ENCODE peak calls at places on chromosome 9, in seven cellular contexts. F is bronchial epithelial cell, N is GM13977, Q is heart right ventricle, S is heart left ventricle, C is foreskin fibroblast, Y is tibial nerve. T is an unnamed sample.

GRCh38 chr9:1005043-1005667 is 28.7 kb downstream of the DMRT3 start:
- DNase-seq in F (peak), N (peak), Q (no peak), S (no peak), C (peak), Y (peak), T (no peak)

GRCh38 chr9:116843863-116844620 is 156.9 kb downstream of the TRIM32 start:
- DNase-seq in F (peak), N (no peak), Q (no peak), S (no peak), C (no peak), Y (no peak), T (no peak)

GRCh38 chr9:16039988-16040761 is 487.3 kb downstream of the CCDC171 start:
- DNase-seq in F (no peak), N (no peak), Q (no peak), S (no peak), C (no peak), Y (no peak), T (no peak)

GRCh38 chr9:114057161-114057560 is 20.9 kb downstream of the AMBP start:
- DNase-seq in F (no peak), N (no peak), Q (no peak), S (no peak), C (no peak), Y (no peak), T (no peak)

GRCh38 chr9:136172412-136173079 is 32.4 kb downstream of the LHX3 start:
- DNase-seq in F (no peak), N (no peak), Q (no peak), S (peak), C (no peak), Y (no peak), T (no peak)

GRCh38 chr9:120324996-120325642 is 254.8 kb downstream of the CDK5RAP2 start:
- DNase-seq in F (no peak), N (no peak), Q (no peak), S (no peak), C (no peak), Y (no peak), T (no peak)

GRCh38 chr9:68706579-68707201 is 1.6 kb downstream of the PIP5K1B start:
- DNase-seq in F (no peak), N (peak), Q (no peak), S (no peak), C (no peak), Y (no peak), T (no peak)

GRCh38 chr9:127858041-127858512 is 3.6 kb upstream of the ENG start:
- DNase-seq in F (no peak), N (no peak), Q (peak), S (peak), C (no peak), Y (no peak), T (peak)

GRCh38 chr9:101449071-101449721 is 13.6 kb upstream of the ALDOB start:
- DNase-seq in F (peak), N (peak), Q (peak), S (peak), C (peak), Y (peak), T (peak)

GRCh38 chr9:129310666-129311350 is 132.7 kb upstream of the IER5L start:
- DNase-seq in F (no peak), N (no peak), Q (no peak), S (no peak), C (peak), Y (no peak), T (no peak)

GRCh38 chr9:120175031-120175430 is 404.9 kb downstream of the CDK5RAP2 start:
- DNase-seq in F (no peak), N (no peak), Q (no peak), S (no peak), C (no peak), Y (no peak), T (no peak)

GRCh38 chr9:68704804-68705635 is at the start of gene PIP5K1B:
- DNase-seq in F (peak), N (peak), Q (peak), S (peak), C (peak), Y (no peak), T (peak)

GRCh38 chr9:116765009-116765408 is 77.9 kb downstream of the TRIM32 start:
- DNase-seq in F (no peak), N (no peak), Q (no peak), S (no peak), C (no peak), Y (no peak), T (no peak)

GRCh38 chr9:18795947-18796705 is 236.9 kb downstream of the SAXO1 start:
- DNase-seq in F (no peak), N (no peak), Q (no peak), S (no peak), C (peak), Y (no peak), T (no peak)

GRCh38 chr9:127568971-127569818 is 42.9 kb upstream of the STXBP1 start:
- DNase-seq in F (peak), N (peak), Q (peak), S (peak), C (peak), Y (peak), T (peak)

GRCh38 chr9:114652776-114653555 is 4.6 kb downstream of the TEX53 start:
- DNase-seq in F (peak), N (no peak), Q (no peak), S (no peak), C (peak), Y (no peak), T (no peak)

GRCh38 chr9:97858393-97858713 is 5.3 kb downstream of the FOXE1 start:
- DNase-seq in F (no peak), N (no peak), Q (no peak), S (no peak), C (no peak), Y (no peak), T (no peak)

GRCh38 chr9:125551781-125552180 is 155.2 kb downstream of the MAPKAP1 start:
- DNase-seq in F (no peak), N (no peak), Q (no peak), S (no peak), C (no peak), Y (no peak), T (no peak)

GRCh38 chr9:95003694-95004451 is 277.4 kb downstream of the AOPEP start:
- DNase-seq in F (no peak), N (peak), Q (peak), S (peak), C (peak), Y (peak), T (peak)

GRCh38 chr9:96107436-96107835 is 194.5 kb downstream of the HSD17B3 start:
- DNase-seq in F (no peak), N (no peak), Q (no peak), S (no peak), C (no peak), Y (no peak), T (no peak)

GRCh38 chr9:35272989-35273388 is 111.2 kb downstream of the UNC13B start:
- DNase-seq in F (peak), N (no peak), Q (no peak), S (no peak), C (peak), Y (no peak), T (no peak)

GRCh38 chr9:14433841-14434511 is 120.0 kb upstream of the NFIB start:
- DNase-seq in F (peak), N (peak), Q (peak), S (no peak), C (peak), Y (no peak), T (no peak)

GRCh38 chr9:138122201-138122600 is 244.6 kb downstream of the CACNA1B start:
- DNase-seq in F (no peak), N (no peak), Q (no peak), S (no peak), C (no peak), Y (no peak), T (no peak)

GRCh38 chr9:21576331-21577189 is 94.4 kb upstream of the IFNE start:
- DNase-seq in F (peak), N (no peak), Q (no peak), S (no peak), C (peak), Y (no peak), T (no peak)

GRCh38 chr9:86321373-86321772 is 32.8 kb downstream of the TUT7 start:
- DNase-seq in F (peak), N (no peak), Q (no peak), S (no peak), C (peak), Y (no peak), T (no peak)

GRCh38 chr9:110583237-110583636 is 3.7 kb upstream of the SVEP1 start:
- DNase-seq in F (no peak), N (no peak), Q (no peak), S (no peak), C (peak), Y (no peak), T (no peak)

DNA sequence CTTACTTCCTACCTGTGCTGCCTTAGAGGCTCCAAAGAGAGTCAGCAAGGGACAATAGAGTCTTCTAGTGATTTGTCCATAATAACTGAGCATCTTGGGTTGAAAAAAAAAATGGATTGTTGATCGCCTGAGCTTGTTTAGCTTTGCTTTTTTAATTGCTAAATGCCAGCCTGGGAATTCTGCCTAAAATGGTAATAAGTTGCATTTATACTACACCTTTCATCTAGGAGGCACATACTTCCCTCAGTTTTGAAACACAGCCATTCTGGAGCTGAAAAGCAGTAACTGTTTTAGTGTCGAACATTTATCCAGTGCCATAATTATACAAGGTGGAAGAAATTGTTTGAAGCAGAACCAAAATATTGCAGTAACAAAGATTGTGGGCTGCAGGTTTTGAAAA is 421.3 kb downstream of the CAAP1 start:
- DNase-seq in F (no peak), N (no peak), Q (no peak), S (no peak), C (no peak), Y (no peak), T (no peak)
- TF ChIP-seq CTCF in F (no peak), N (no peak), Q (no peak), S (no peak), C (no peak), Y (no peak), T (no peak)

DNA sequence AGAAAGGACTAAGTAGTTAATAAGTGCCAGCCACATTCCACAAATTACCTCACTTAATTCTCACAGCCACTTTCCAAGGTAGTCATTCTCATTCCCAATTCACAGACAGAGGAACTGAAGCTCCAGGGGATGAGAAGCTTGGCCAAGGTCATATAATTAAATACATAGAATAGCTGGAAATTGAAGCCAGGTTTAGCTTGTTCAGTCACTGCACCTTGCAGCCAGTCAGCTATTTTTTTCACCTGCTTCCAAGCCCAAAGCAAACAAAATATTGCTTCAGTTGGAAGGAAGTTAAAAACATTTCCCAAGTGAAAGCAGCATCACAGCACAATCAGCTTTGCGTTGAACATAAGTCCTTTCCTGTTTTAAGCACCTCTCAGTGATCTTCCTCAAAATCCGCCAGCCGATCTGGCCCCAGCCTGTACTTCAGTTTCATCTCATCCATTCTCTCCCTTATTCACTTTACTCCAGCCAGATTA is 4.8 kb downstream of the ALDH1A1 start:
- DNase-seq in F (no peak), N (no peak), Q (no peak), S (no peak), C (no peak), Y (no peak), T (no peak)
- TF ChIP-seq CTCF in F (no peak), N (no peak), Q (no peak), S (no peak), C (no peak), Y (no peak), T (no peak)

GRCh38 chr9:134495881-134496412 is 145.7 kb upstream of the COL5A1 start:
- DNase-seq in F (no peak), N (no peak), Q (no peak), S (no peak), C (no peak), Y (no peak), T (no peak)

GRCh38 chr9:134494905-134495304 is 146.7 kb upstream of the COL5A1 start:
- DNase-seq in F (no peak), N (no peak), Q (no peak), S (no peak), C (no peak), Y (no peak), T (peak)

GRCh38 chr9:134492721-134493470 is 148.7 kb upstream of the COL5A1 start:
- DNase-seq in F (no peak), N (no peak), Q (peak), S (no peak), C (no peak), Y (no peak), T (no peak)

GRCh38 chr9:134493471-134494272 is 147.9 kb upstream of the COL5A1 start:
- DNase-seq in F (no peak), N (no peak), Q (no peak), S (no peak), C (no peak), Y (no peak), T (peak)

DNA sequence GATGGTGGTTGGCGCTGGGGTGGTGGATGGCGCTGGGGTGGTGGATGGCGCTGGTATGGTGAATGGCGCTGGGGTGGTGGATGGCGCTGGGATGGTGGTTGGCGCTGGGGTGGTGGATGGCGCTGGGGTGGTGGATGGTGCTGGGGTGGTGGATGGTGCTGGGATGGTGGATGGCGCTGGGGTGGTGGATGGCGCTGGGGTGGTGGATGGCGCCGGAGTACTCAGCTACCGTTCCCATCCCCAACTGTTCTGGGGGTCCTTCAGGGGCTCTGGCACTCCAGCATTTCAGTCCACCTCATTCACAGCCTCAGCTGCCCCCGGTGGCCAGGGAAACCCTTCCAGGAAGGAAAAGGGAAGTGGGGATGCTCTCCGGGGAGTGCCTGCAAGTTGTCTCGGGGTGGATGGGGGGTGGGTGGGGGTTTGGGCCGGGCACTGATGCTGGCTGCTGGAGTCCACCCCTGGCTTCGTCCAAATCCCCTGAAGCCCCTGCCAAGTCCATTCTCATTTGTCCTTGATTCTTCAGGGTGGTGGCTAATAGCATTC is 147.3 kb upstream of the COL5A1 start:
- DNase-seq in F (no peak), N (no peak), Q (no peak), S (no peak), C (no peak), Y (no peak), T (no peak)
- TF ChIP-seq CTCF in F (no peak), N (no peak), Q (no peak), S (no peak), C (no peak), Y (no peak), T (no peak)

DNA sequence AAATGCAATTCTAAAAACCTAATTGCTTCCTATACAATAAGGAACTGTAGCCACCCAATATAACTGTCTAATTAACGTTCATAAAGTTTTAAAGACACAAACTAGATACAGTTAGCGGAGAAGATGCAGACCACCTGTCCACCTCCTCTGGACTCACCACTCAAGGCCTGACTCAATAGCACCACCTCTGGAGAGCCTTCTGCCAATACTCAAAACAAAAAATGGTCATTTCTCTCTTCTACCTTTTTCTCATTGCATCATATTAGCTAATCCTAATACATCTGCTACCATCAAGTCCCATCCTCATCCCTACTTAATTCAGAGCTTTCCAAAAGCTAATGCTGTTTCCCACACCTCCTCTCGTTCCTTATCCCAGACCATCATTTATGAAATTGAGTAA is 159.9 kb downstream of the MLLT3 start:
- DNase-seq in F (no peak), N (no peak), Q (no peak), S (no peak), C (no peak), Y (no peak), T (no peak)
- TF ChIP-seq CTCF in F (no peak), N (no peak), Q (no peak), S (no peak), C (no peak), Y (no peak), T (no peak)

GRCh38 chr9:82526629-82527028 is 536.3 kb downstream of the RASEF start:
- DNase-seq in F (no peak), N (no peak), Q (no peak), S (no peak), C (peak), Y (no peak), T (no peak)

GRCh38 chr9:82531795-82532194 is 531.1 kb downstream of the RASEF start:
- DNase-seq in F (peak), N (no peak), Q (no peak), S (no peak), C (no peak), Y (no peak), T (no peak)

GRCh38 chr9:82535432-82535998 is 527.4 kb downstream of the RASEF start:
- DNase-seq in F (no peak), N (no peak), Q (no peak), S (no peak), C (no peak), Y (no peak), T (no peak)

DNA sequence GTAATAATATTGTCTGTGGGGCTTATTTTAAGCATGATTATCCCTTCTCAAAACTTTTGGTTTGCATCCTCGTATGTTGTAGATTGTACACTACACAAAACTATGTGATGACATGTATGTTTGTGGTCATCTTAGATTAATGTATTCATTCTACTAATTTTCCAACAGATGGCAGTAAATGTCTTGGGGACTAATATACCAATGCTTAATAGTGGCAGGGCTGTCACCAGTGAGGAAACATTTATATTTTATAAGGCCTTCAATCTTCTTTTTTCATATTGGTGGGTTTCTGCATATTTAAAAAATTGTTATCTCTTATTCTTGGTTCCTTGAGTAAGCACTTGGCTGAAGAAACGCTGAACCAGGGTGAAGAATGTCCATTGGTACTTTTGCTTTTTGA is 530.4 kb downstream of the RASEF start:
- DNase-seq in F (peak), N (no peak), Q (no peak), S (no peak), C (no peak), Y (no peak), T (no peak)
- TF ChIP-seq CTCF in F (no peak), N (no peak), Q (peak), S (peak), C (no peak), Y (no peak), T (peak)

DNA sequence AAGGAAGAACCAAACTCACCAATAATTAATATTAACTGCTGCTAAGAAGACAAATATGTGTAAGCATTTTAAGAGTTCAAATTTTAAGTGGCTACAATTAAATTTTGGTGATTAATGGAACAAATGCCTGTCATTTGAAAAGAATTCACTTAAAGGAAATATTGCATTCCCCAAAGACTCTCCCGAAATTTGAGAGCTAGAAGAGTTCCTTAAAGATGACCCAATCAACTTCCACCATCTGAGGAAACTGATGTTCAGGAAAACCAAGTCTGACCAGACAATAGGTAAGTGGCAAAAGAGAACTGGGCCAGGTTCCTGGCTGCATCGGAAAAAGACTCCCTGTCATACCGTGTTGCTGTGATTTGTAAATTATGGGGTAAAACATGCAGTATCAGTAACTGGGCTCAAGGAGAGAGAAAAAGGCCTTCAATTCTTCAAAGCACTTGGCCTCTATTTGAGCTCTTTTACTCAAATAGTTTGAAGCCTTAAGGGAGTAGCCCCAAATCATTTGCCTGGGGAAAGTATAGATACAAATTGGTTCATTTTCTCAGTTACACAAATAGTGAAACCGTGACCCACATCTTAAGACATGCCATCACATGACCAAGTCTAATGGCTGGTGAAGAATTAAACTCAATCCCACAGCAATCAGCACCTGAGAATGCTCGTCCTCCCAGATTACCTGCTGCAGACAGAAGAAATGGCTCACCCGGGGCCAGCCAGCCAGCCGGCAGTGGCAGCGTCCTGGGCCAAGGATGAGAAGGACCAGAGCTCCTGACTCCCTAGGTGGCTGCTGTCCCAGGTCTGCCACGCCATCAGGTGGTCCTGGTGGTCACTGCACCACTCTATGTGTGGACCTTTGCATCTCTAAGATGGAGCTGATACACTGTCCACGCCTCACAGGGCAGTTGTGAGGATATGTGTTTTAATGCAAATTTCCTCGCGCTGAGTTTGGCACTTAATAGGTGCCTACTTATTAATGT is 162.9 kb downstream of the TTLL11 start:
- DNase-seq in F (no peak), N (no peak), Q (no peak), S (no peak), C (peak), Y (no peak), T (no peak)
- TF ChIP-seq CTCF in F (no peak), N (no peak), Q (peak), S (no peak), C (no peak), Y (no peak), T (no peak)